ENCODE peak calls at places on chromosomes 1 and 21, in six cellular contexts. I is Daoy; S is progenitor cell of endocrine pancreas; E is stimulated activated naive CD4-positive, alpha-beta T cell; Z is activated CD4-positive, alpha-beta T cell treated with anti-CD3 and anti-CD28 coated beads, Interleukin-2, amount 50 U/mL, for 24 hours; N is neural crest cell. M is an unnamed sample.

GRCh38 chr1:26459573-26460031 is 12.6 kb upstream of the HMGN2 start:
- DNase-seq in N (no peak), I (no peak), E (no peak), S (no peak), Z (no peak), M (no peak)

GRCh38 chr1:89552481-89553194 is 28.0 kb downstream of the LRRC8B start:
- DNase-seq in E (no peak), S (no peak), Z (no peak), I (peak; percentile 11), N (no peak), M (peak; percentile 4)

GRCh38 chr1:48203287-48203900 is 19.1 kb upstream of the SLC5A9 start:
- DNase-seq in I (peak; percentile 41), Z (no peak), S (no peak), N (no peak), E (no peak), M (no peak)

GRCh38 chr21:28714795-28715464 is 277.7 kb downstream of the LTN1 start:
- DNase-seq in I (no peak), Z (no peak), N (no peak), E (no peak), S (no peak), M (no peak)

GRCh38 chr1:30478288-30478687 is 245.1 kb downstream of the MATN1 start:
- DNase-seq in S (no peak), I (no peak), N (no peak), Z (no peak), E (no peak), M (no peak)

GRCh38 chr1:231327617-231328016 is 10.0 kb downstream of the EXOC8 start:
- DNase-seq in N (no peak), Z (no peak), E (no peak), S (no peak), I (no peak), M (no peak)

GRCh38 chr21:43731891-43732711 is 13.2 kb downstream of the PDXK start:
- DNase-seq in E (no peak), Z (no peak), I (peak; percentile 48), S (no peak), N (no peak), M (no peak)

GRCh38 chr21:32403201-32403701 is 9.3 kb upstream of the EVA1C start:
- DNase-seq in E (peak; percentile 12), I (peak; percentile 73), N (peak; percentile 67), S (peak; percentile 33), Z (peak; percentile 63), M (peak; percentile 69)

GRCh38 chr1:171279678-171280077 is 31.4 kb downstream of the FMO1 start:
- DNase-seq in Z (no peak), S (no peak), E (no peak), I (no peak), N (no peak), M (no peak)

GRCh38 chr1:173866462-173866861 is 1.3 kb downstream of the GAS5 start:
- DNase-seq in S (no peak), N (no peak), E (no peak), I (no peak), Z (no peak), M (no peak)

GRCh38 chr1:166133857-166134256 is 32.9 kb downstream of the FAM78B start:
- DNase-seq in Z (no peak), I (no peak), S (no peak), N (no peak), E (no peak), M (no peak)

GRCh38 chr1:92446990-92447681 is 39.6 kb downstream of the GFI1 start:
- DNase-seq in E (no peak), Z (no peak), N (no peak), I (no peak), S (no peak), M (no peak)

GRCh38 chr21:37717534-37717933 is 198.7 kb downstream of the KCNJ6 start:
- DNase-seq in E (no peak), S (no peak), N (no peak), I (no peak), Z (no peak), M (no peak)

GRCh38 chr1:63317007-63317813 is 5.2 kb upstream of the FOXD3 start:
- DNase-seq in I (peak; percentile 92), N (peak; percentile 67), S (peak; percentile 57), E (peak; percentile 23), Z (peak; percentile 46), M (peak; percentile 44)

GRCh38 chr1:115641762-115642167 is at the start of gene VANGL1:
- DNase-seq in Z (peak; percentile 25), E (no peak), N (peak; percentile 48), S (peak; percentile 66), I (peak; percentile 91), M (peak; percentile 79)

GRCh38 chr1:192489046-192489445 is 86.5 kb upstream of the RGS1 start:
- DNase-seq in S (no peak), N (no peak), E (no peak), I (peak; percentile 23), Z (no peak), M (no peak)

GRCh38 chr1:7453038-7453437 is 318.1 kb upstream of the VAMP3 start:
- DNase-seq in S (no peak), E (no peak), I (no peak), Z (no peak), N (no peak), M (no peak)

GRCh38 chr21:14877581-14878228 is 187.1 kb downstream of the NRIP1 start:
- DNase-seq in Z (no peak), I (peak; percentile 49), S (no peak), E (no peak), N (no peak), M (no peak)